ENCODE peak calls at places on chromosome 1, in seven cellular contexts. U, Q, R, X, W, G and B are unnamed samples.

GRCh38 chr1:83545450-83545849 is 453.5 kb downstream of the TTLL7 start:
- DNase-seq in G (no peak), R (no peak), Q (peak), X (no peak), W (peak), U (no peak), B (no peak)

GRCh38 chr1:155081472-155082300 is 3.0 kb downstream of the EFNA3 start:
- DNase-seq in X (peak), R (no peak), W (no peak), G (no peak), Q (peak), U (no peak), B (no peak)

GRCh38 chr1:7679873-7680790 is 91.0 kb upstream of the VAMP3 start:
- DNase-seq in G (peak), W (peak), Q (peak), R (no peak), X (peak), U (no peak), B (peak)

GRCh38 chr1:30929135-30929889 is 20.8 kb upstream of the SDC3 start:
- DNase-seq in G (no peak), U (no peak), Q (peak), R (no peak), X (peak), W (peak), B (no peak)

GRCh38 chr1:22319608-22320007 is 132.0 kb upstream of the ZBTB40 start:
- DNase-seq in R (no peak), Q (no peak), G (no peak), X (no peak), W (no peak), U (no peak), B (no peak)

GRCh38 chr1:197103295-197103694 is 36.2 kb upstream of the F13B start:
- DNase-seq in R (no peak), U (no peak), X (no peak), G (no peak), Q (no peak), W (no peak), B (no peak)

GRCh38 chr1:59322394-59323179 is 25.7 kb downstream of the FGGY start:
- DNase-seq in G (no peak), Q (no peak), U (no peak), X (peak), R (no peak), W (peak), B (no peak)

GRCh38 chr1:217524787-217525520 is 105.9 kb downstream of the GPATCH2 start:
- DNase-seq in W (no peak), X (no peak), U (no peak), G (no peak), R (no peak), Q (no peak), B (no peak)

GRCh38 chr1:30061292-30062204 is 661.8 kb downstream of the MATN1 start:
- DNase-seq in G (no peak), W (peak), X (no peak), U (no peak), Q (peak), R (no peak), B (no peak)

GRCh38 chr1:150650193-150650592 is 20.8 kb upstream of the ENSA start:
- DNase-seq in R (no peak), X (no peak), U (no peak), G (no peak), Q (no peak), W (no peak), B (no peak)

GRCh38 chr1:2259668-2260392 is 31.7 kb downstream of the SKI start:
- DNase-seq in R (no peak), U (no peak), G (no peak), Q (no peak), X (no peak), W (no peak), B (peak)

GRCh38 chr1:233905416-233906051 is 1.1 kb downstream of the SLC35F3 start:
- DNase-seq in G (no peak), R (no peak), X (no peak), U (no peak), W (no peak), Q (peak), B (no peak)

GRCh38 chr1:30325999-30326398 is 397.4 kb downstream of the MATN1 start:
- DNase-seq in X (no peak), G (no peak), W (no peak), Q (no peak), U (no peak), R (no peak), B (no peak)

GRCh38 chr1:220371324-220371723 is 99.1 kb upstream of the RAB3GAP2 start:
- DNase-seq in W (no peak), Q (peak), G (no peak), U (no peak), X (no peak), R (no peak), B (no peak)

GRCh38 chr1:26378088-26378878 is 5.7 kb upstream of the ZNF683 start:
- DNase-seq in W (no peak), G (no peak), U (peak), R (peak), Q (peak), X (no peak), B (no peak)

GRCh38 chr1:114152211-114153050 is 1.2 kb downstream of the SYT6 start:
- DNase-seq in Q (peak), W (peak), G (no peak), U (no peak), X (peak), R (peak), B (peak)

GRCh38 chr1:115089443-115090340 is at the start of gene TSPAN2:
- DNase-seq in U (no peak), Q (peak), X (peak), R (peak), G (no peak), W (no peak), B (no peak)